ENCODE peak calls at places on chromosomes 2 and 18, in five cellular contexts. S, V, A, I and Y are unnamed samples.

GRCh38 chr18:4638680-4639079 is 183.6 kb upstream of the DLGAP1 start:
- DNase-seq in S (no peak), V (no peak), A (no peak), I (no peak), Y (no peak)

GRCh38 chr2:63484901-63485300 is 103.4 kb downstream of the WDPCP start:
- DNase-seq in S (no peak), V (no peak), A (no peak), I (no peak), Y (no peak)

GRCh38 chr2:212359425-212360067 is 179.1 kb downstream of the ERBB4 start:
- DNase-seq in S (no peak), V (no peak), A (no peak), I (no peak), Y (no peak)

GRCh38 chr2:45404807-45405297 is 206.2 kb downstream of the SRBD1 start:
- DNase-seq in S (no peak), V (no peak), A (no peak), I (peak; percentile 60), Y (peak; percentile 80)

GRCh38 chr2:43083710-43084698 is 142.4 kb downstream of the ZFP36L2 start:
- DNase-seq in S (no peak), V (peak; percentile 64), A (no peak), I (peak; percentile 66), Y (peak; percentile 86)

GRCh38 chr2:30267576-30267975 is 36.2 kb downstream of the LBH start:
- DNase-seq in S (no peak), V (no peak), A (no peak), I (no peak), Y (no peak)

GRCh38 chr2:55707751-55708150 is 14.1 kb upstream of the PNPT1 start:
- DNase-seq in S (no peak), V (no peak), A (no peak), I (no peak), Y (no peak)

GRCh38 chr2:19124135-19124534 is 234.3 kb downstream of the OSR1 start:
- DNase-seq in S (no peak), V (no peak), A (no peak), I (peak; percentile 42), Y (peak; percentile 85)

GRCh38 chr18:36307513-36307912 is 10.0 kb downstream of the FHOD3 start:
- DNase-seq in S (no peak), V (no peak), A (no peak), I (no peak), Y (peak; percentile 40)

GRCh38 chr2:157839822-157840221 is 36.3 kb downstream of the ACVR1 start:
- DNase-seq in S (no peak), V (no peak), A (no peak), I (no peak), Y (no peak)

GRCh38 chr2:30771200-30771599 is 36.0 kb downstream of the CAPN13 start:
- DNase-seq in S (peak; percentile 15), V (no peak), A (no peak), I (no peak), Y (no peak)

GRCh38 chr2:207252979-207253640 is 87.4 kb upstream of the KLF7 start:
- DNase-seq in S (no peak), V (peak; percentile 57), A (peak; percentile 45), I (no peak), Y (peak; percentile 84)

GRCh38 chr2:144358531-144358930 is 161.4 kb downstream of the ZEB2 start:
- DNase-seq in S (no peak), V (no peak), A (no peak), I (no peak), Y (no peak)
- H3K4me3 ChIP-seq in S (no peak overlapping the region), V (no peak overlapping the region), A (no peak overlapping the region), I (no peak overlapping the region), Y (no peak overlapping the region)

DNA sequence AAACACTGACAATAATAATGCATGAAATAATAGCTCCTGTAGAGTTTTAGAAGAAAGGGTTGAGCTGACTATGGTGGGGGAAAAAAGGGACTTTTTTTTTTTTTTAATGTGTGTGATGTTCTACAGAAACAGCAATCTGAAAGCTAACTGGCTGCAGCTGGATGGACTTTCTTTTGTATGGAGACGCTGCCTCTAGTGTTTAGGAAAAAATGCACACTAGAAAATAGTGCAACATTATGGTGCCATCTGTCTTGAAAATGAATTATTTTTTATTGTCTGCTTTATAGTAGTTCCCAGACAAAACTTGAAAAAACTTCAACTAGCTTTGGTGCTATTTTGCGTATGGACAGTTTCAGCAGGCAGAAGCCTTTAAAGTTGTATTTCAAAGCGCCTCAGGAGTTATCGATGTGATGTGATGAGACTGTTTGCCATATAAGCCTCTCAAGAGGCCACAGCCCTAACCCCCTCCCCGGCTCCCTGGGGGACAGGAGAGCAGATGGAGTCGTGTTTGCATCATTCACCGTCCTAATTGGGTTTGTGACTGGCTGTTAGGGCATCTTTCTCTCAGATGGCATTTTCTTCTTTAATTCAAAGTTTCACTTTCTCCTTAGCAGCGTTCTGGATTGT is 86.9 kb downstream of the LTBP1 start:
- DNase-seq in S (no peak), V (peak; percentile 88), A (no peak), I (peak; percentile 84), Y (peak; percentile 67)
- TF ChIP-seq CTCF in S (peak; percentile 29), V (peak; percentile 42), A (peak; percentile 88), I (peak; percentile 46), Y (peak; percentile 72)

GRCh38 chr2:71330155-71330554 is 1.4 kb upstream of the ZNF638 start:
- DNase-seq in S (no peak), V (no peak), A (no peak), I (no peak), Y (no peak)

GRCh38 chr2:71332413-71332866 is 858 bp downstream of the ZNF638 start:
- DNase-seq in S (no peak), V (no peak), A (no peak), I (no peak), Y (no peak)

GRCh38 chr2:71331581-71332412 is at the start of gene ZNF638:
- DNase-seq in S (peak; percentile 95), V (peak; percentile 94), A (peak; percentile 93), I (peak; percentile 92), Y (peak; percentile 91)

GRCh38 chr2:71327916-71328315 is 3.7 kb upstream of the ZNF638 start:
- DNase-seq in S (no peak), V (no peak), A (no peak), I (no peak), Y (no peak)

GRCh38 chr2:71330585-71331330 is 824 bp upstream of the ZNF638 start:
- DNase-seq in S (no peak), V (no peak), A (no peak), I (no peak), Y (no peak)
- H3K4me3 ChIP-seq in S (peak overlapping the region; percentile 85), V (peak overlapping the region; percentile 78), A (peak overlapping the region; percentile 97), I (no peak overlapping the region), Y (no peak overlapping the region)

GRCh38 chr18:64115906-64116305 is 33.0 kb downstream of the LINC00305 start:
- DNase-seq in S (no peak), V (no peak), A (no peak), I (no peak), Y (no peak)

GRCh38 chr18:64116806-64117205 is 32.1 kb downstream of the LINC00305 start:
- DNase-seq in S (no peak), V (no peak), A (no peak), I (no peak), Y (no peak)

GRCh38 chr18:64119916-64120315 is 29.0 kb downstream of the LINC00305 start:
- DNase-seq in S (no peak), V (no peak), A (no peak), I (no peak), Y (no peak)
- TF ChIP-seq CTCF in S (no peak), V (no peak), A (peak; percentile 44), I (no peak), Y (no peak)

GRCh38 chr2:74513605-74514367 is 464 bp upstream of the TLX2 start:
- DNase-seq in S (no peak), V (no peak), A (no peak), I (no peak), Y (no peak)
- H3K4me3 ChIP-seq in S (no peak overlapping the region), V (peak overlapping the region; percentile 49), A (no peak overlapping the region), I (no peak overlapping the region), Y (no peak overlapping the region)

DNA sequence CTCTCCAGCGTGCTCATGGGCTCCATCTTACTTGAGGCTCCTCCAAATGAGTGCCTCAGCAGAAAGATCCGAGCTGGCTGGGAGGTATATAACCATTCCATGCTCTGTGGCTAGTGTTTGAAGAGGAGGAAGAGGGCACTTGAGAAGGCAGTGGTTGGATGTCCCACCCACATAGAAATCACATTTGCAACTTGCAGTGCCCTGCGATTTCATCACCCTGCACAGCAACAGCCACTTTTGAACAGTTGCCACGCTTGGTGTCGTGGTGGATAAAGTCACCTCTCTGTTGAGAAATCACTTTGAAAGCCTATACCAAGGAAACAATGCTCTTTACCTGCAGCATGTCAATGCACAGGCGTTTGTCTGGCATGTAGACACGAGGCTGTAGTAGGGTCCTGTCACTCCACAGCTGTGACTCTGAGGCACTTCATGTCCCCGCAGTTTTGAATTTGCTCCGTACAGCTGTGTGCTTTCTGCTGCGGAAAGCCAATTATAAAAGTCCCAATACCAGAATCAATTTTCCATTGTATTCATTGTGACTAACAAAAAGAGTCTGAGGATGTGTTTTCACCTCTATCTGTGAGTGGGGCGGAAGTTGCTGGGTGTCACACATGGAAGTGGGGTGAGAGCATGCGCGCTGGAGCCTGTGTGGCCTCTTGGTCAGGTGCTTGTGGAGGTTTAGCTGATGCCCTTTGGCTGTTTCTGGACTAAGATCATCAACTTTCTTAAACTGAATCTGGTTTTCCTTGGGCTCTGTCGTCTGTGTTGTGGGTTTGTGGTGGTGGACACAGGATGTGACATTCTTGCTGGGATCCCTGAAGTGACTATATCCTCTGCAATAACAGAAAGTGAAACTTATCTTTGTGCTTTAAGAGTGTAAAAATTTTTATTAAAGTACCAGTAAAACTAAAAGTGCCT is 2.8 kb downstream of the CNDP2 start:
- DNase-seq in S (peak; percentile 72), V (no peak), A (peak; percentile 64), I (peak; percentile 4), Y (peak; percentile 20)
- TF ChIP-seq CTCF in S (no peak), V (no peak), A (no peak), I (no peak), Y (no peak)

GRCh38 chr2:36589230-36589630 is 8.7 kb downstream of the FEZ2 start:
- DNase-seq in S (no peak), V (peak; percentile 40), A (no peak), I (no peak), Y (no peak)
- H3K4me3 ChIP-seq in S (no peak overlapping the region), V (no peak overlapping the region), A (no peak overlapping the region), I (no peak overlapping the region), Y (no peak overlapping the region)